ENCODE peak calls at places on chromosomes 12 and 14, in nine cellular contexts. K, T, N, H, A, F, P, J and C are unnamed samples.

GRCh38 chr12:68930178-68930577 is 2.8 kb downstream of the CPM start:
- DNase-seq in N (no peak), A (no peak), T (no peak), J (no peak), H (no peak), K (no peak), P (no peak), F (no peak), C (no peak)

GRCh38 chr14:66503532-66503931 is 4.4 kb upstream of the GPHN start:
- DNase-seq in K (no peak), J (no peak), T (no peak), F (no peak), A (no peak), H (no peak), P (no peak), N (no peak), C (no peak)

GRCh38 chr12:24510581-24511125 is 438.2 kb downstream of the BCAT1 start:
- DNase-seq in F (no peak), N (no peak), J (no peak), K (no peak), A (no peak), P (no peak), H (no peak), T (no peak), C (no peak)

GRCh38 chr14:95993768-95994592 is 45.2 kb upstream of the C14orf132 start:
- DNase-seq in H (peak), A (no peak), P (peak), J (peak), T (no peak), F (peak), K (no peak), N (no peak), C (no peak)

GRCh38 chr12:71439613-71440392 is at the start of gene LGR5:
- DNase-seq in N (no peak), J (peak), F (no peak), T (no peak), A (peak), H (peak), P (no peak), K (peak), C (no peak)

GRCh38 chr14:104676694-104677505 is 12.5 kb upstream of the INF2 start:
- DNase-seq in A (peak), T (peak), N (no peak), F (no peak), J (peak), P (no peak), H (no peak), K (peak), C (no peak)

GRCh38 chr12:120209851-120210250 is 8.9 kb upstream of the RPLP0 start:
- DNase-seq in K (no peak), N (no peak), H (no peak), J (no peak), T (no peak), F (no peak), P (no peak), A (no peak), C (no peak)

GRCh38 chr12:112705037-112705632 is 86.4 kb upstream of the RPH3A start:
- DNase-seq in H (peak), J (peak), F (no peak), T (no peak), P (no peak), N (no peak), A (no peak), K (no peak), C (no peak)

GRCh38 chr12:115726691-115727090 is 550.8 kb downstream of the MED13L start:
- DNase-seq in N (no peak), A (no peak), T (no peak), K (no peak), J (no peak), P (no peak), H (no peak), F (no peak), C (no peak)

GRCh38 chr12:49588761-49589516 is 16.5 kb downstream of the FAM186B start:
- DNase-seq in P (no peak), F (no peak), T (no peak), K (no peak), H (no peak), A (no peak), J (no peak), N (no peak), C (no peak)

GRCh38 chr12:111687255-111687654 is 1.4 kb downstream of the ACAD10 start:
- DNase-seq in N (no peak), K (no peak), P (no peak), J (peak), T (no peak), F (peak), A (no peak), H (peak), C (no peak)

GRCh38 chr12:132062481-132062880 is 81.6 kb downstream of the DDX51 start:
- DNase-seq in A (no peak), K (no peak), J (no peak), N (no peak), H (no peak), T (no peak), P (no peak), F (no peak), C (no peak)

GRCh38 chr14:57863471-57863870 is 2.4 kb downstream of the SLC35F4 start:
- DNase-seq in F (no peak), K (no peak), J (no peak), P (no peak), H (no peak), T (no peak), A (no peak), N (no peak), C (no peak)

GRCh38 chr14:57865066-57865449 is 834 bp downstream of the SLC35F4 start:
- DNase-seq in F (no peak), A (no peak), J (no peak), T (no peak), K (no peak), N (no peak), H (peak), P (no peak), C (no peak)

GRCh38 chr14:57869530-57870088 is 3.7 kb upstream of the SLC35F4 start:
- DNase-seq in K (no peak), A (no peak), T (no peak), F (no peak), N (no peak), H (no peak), P (no peak), J (peak), C (no peak)

GRCh38 chr14:57866199-57866755 is 385 bp upstream of the SLC35F4 start:
- DNase-seq in K (no peak), H (no peak), J (peak), T (no peak), P (no peak), A (no peak), F (no peak), N (no peak), C (no peak)

GRCh38 chr14:57865450-57866198 is at the start of gene SLC35F4:
- DNase-seq in F (peak), J (peak), K (no peak), A (no peak), H (peak), N (no peak), P (no peak), T (no peak), C (no peak)
- H3K4me3 ChIP-seq in F (no peak), J (peak), K (peak), A (peak), H (no peak), N (peak), P (no peak), T (peak), C (peak)

DNA sequence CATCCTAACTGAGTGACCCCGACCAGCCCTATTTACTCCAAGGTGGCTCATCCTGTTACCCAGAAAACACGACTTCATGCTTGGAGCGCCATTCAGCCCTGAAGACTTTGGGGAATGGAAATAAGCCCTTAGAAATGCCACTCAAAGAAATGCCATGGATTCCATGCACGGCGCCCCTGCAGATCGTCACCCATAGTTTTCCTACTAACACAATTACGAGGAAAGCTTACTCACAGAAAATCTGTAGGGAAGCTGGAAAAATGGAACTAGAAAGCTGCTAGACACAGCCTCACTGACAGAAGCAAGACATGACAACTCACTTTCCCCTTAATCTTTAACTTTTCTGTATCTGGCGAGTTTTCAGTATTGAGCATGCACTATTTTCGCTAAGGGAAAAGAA is 19.5 kb downstream of the NUAK1 start:
- DNase-seq in P (no peak), N (no peak), T (no peak), A (no peak), H (no peak), F (no peak), J (no peak), K (no peak), C (no peak)
- TF ChIP-seq POLR2AphosphoS5 in P (no peak), N (no peak), T (no peak), A (no peak), H (no peak), F (no peak), J (no peak), K (no peak), C (no peak)

GRCh38 chr14:75249958-75250336 is 28.7 kb upstream of the FOS start:
- DNase-seq in A (no peak), F (no peak), H (no peak), N (no peak), P (no peak), T (no peak), J (no peak), K (no peak), C (no peak)

GRCh38 chr14:75249251-75249957 is 29.2 kb upstream of the FOS start:
- DNase-seq in A (no peak), T (no peak), K (peak), N (peak), P (no peak), F (peak), J (peak), H (no peak), C (no peak)

GRCh38 chr14:75247286-75247922 is 31.2 kb upstream of the FOS start:
- DNase-seq in H (no peak), J (no peak), P (no peak), A (no peak), K (peak), F (no peak), T (no peak), N (no peak), C (no peak)

GRCh38 chr14:75246546-75247285 is 31.9 kb upstream of the FOS start:
- DNase-seq in P (no peak), K (no peak), A (no peak), F (no peak), H (no peak), T (no peak), N (no peak), J (no peak), C (no peak)

GRCh38 chr14:75247939-75248338 is 30.7 kb upstream of the FOS start:
- DNase-seq in J (no peak), P (no peak), F (no peak), K (no peak), A (no peak), H (no peak), T (no peak), N (no peak), C (no peak)
- H3K4me3 ChIP-seq in J (no peak), P (no peak), F (no peak), K (no peak), A (no peak), H (no peak), T (no peak), N (no peak), C (no peak)

GRCh38 chr12:63668028-63668799 is at the start of gene DPY19L2:
- DNase-seq in N (peak), A (peak), P (no peak), T (peak), F (no peak), K (peak), J (peak), H (peak), C (no peak)
- TF ChIP-seq POLR2AphosphoS5 in N (no peak), A (no peak), P (no peak), T (no peak), F (no peak), K (no peak), J (peak), H (peak), C (no peak)

DNA sequence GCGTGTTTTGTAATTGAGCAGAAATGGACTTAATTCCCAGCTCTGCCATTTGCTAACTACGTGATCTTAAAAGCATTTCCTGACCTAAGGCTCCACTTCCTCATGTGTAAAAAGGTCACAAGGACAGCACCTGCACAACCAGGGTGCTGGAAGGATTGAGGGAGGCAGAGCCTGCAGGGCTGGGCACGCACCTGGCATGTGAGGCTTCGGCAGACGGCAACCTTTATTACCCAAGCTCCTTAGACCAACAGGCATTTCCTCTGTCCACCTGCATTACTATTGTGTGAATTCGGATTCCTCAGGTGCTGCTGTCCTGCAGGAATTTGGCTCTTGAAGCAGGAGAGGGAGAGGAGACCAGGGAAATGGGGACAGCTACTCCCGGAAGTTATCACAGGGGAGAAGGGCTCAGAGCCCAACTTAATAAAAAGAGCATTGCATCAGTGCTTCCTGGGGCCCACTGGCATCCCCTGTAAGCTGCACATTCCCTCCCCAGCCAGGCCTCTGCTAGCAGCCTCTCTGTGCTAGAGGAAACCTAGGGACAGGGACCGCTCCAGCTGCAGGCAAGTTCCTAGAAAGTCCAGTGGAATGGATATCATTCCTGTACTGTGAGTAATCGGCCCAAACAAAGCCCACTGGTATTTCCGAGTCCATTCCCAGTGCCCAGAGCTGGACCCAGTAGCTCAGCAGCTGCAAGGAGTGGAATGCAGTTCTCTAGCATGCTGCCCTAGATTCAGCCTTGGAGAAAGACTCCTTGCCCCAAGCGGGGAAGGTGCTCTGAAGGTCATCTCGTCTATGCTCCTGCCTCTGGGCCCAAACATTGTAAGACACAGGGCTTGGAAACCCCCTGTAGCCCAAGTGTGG is 157.1 kb upstream of the CCND2 start:
- DNase-seq in J (peak), H (no peak), A (no peak), F (no peak), P (no peak), T (peak), N (no peak), K (peak), C (no peak)
- H3K4me3 ChIP-seq in J (no peak), H (no peak), A (no peak), F (no peak), P (no peak), T (no peak), N (no peak), K (no peak), C (no peak)

GRCh38 chr14:23148596-23149249 is 29.7 kb upstream of the CEBPE start:
- DNase-seq in T (no peak), P (no peak), F (no peak), K (no peak), N (no peak), H (no peak), J (no peak), A (no peak), C (no peak)
- TF ChIP-seq POLR2AphosphoS5 in T (no peak), P (no peak), F (no peak), K (no peak), N (no peak), H (no peak), J (no peak), A (no peak), C (no peak)

GRCh38 chr14:76101384-76101783 is 50.3 kb upstream of the GPATCH2L start:
- DNase-seq in K (no peak), H (no peak), T (peak), P (no peak), J (no peak), A (no peak), F (no peak), N (no peak), C (no peak)
- H3K4me3 ChIP-seq in K (no peak), H (no peak), T (peak), P (no peak), J (no peak), A (no peak), F (no peak), N (no peak), C (no peak)

GRCh38 chr12:124896461-124896860 is 18.0 kb downstream of the UBC start:
- DNase-seq in N (no peak), T (no peak), K (no peak), P (no peak), J (no peak), A (no peak), H (no peak), F (no peak), C (no peak)
- TF ChIP-seq POLR2AphosphoS5 in N (no peak), T (no peak), K (no peak), P (no peak), J (no peak), A (no peak), H (no peak), F (no peak), C (no peak)

GRCh38 chr14:68543516-68543915 is 249.4 kb downstream of the ZFP36L1 start:
- DNase-seq in P (no peak), N (no peak), T (no peak), K (no peak), H (no peak), J (no peak), A (no peak), F (no peak), C (no peak)
- H3K4me3 ChIP-seq in P (no peak), N (no peak), T (no peak), K (no peak), H (no peak), J (no peak), A (no peak), F (no peak), C (no peak)